ENCODE peak calls at places on chromosomes 13 and 19, in six cellular contexts. One of them, this sample, is unnamed.

GRCh38 chr19:38841180-38841766 is 8.5 kb downstream of the HNRNPL start:
- DNase-seq in HCT116: no peak
- DNase-seq in A673: no peak
- DNase-seq in GM06990: no peak
- DNase-seq in AG04450: no peak
- DNase-seq in aorta: no peak
- DNase-seq in this sample: no peak

GRCh38 chr19:16628984-16629691 is 1.1 kb upstream of the MED26 start:
- DNase-seq in aorta: no peak
- DNase-seq in GM06990: no peak
- DNase-seq in A673: peak
- DNase-seq in HCT116: no peak
- DNase-seq in AG04450: peak
- DNase-seq in this sample: peak

GRCh38 chr13:32737111-32737571 is 150.9 kb downstream of the PDS5B start:
- DNase-seq in aorta: no peak
- DNase-seq in GM06990: peak
- DNase-seq in HCT116: no peak
- DNase-seq in A673: peak
- DNase-seq in AG04450: no peak
- DNase-seq in this sample: no peak

GRCh38 chr19:33297401-33298145 is 4.8 kb downstream of the CEBPA start:
- DNase-seq in AG04450: no peak
- DNase-seq in aorta: no peak
- DNase-seq in A673: no peak
- DNase-seq in GM06990: no peak
- DNase-seq in HCT116: no peak
- DNase-seq in this sample: no peak

GRCh38 chr19:1251503-1252220 is 3.3 kb downstream of the MIDN start:
- DNase-seq in GM06990: peak
- DNase-seq in aorta: peak
- DNase-seq in AG04450: no peak
- DNase-seq in HCT116: no peak
- DNase-seq in A673: peak
- DNase-seq in this sample: no peak

GRCh38 chr13:110639935-110640334 is 24.6 kb downstream of the NAXD start:
- DNase-seq in GM06990: no peak
- DNase-seq in HCT116: no peak
- DNase-seq in AG04450: no peak
- DNase-seq in A673: no peak
- DNase-seq in aorta: no peak
- DNase-seq in this sample: no peak

GRCh38 chr19:17908244-17908643 is 24.6 kb upstream of the CCDC124 start:
- DNase-seq in aorta: no peak
- DNase-seq in A673: no peak
- DNase-seq in AG04450: no peak
- DNase-seq in HCT116: no peak
- DNase-seq in GM06990: no peak
- DNase-seq in this sample: no peak

GRCh38 chr19:15195381-15195964 is 5.3 kb downstream of the NOTCH3 start:
- DNase-seq in HCT116: no peak
- DNase-seq in aorta: peak
- DNase-seq in A673: peak
- DNase-seq in GM06990: no peak
- DNase-seq in AG04450: no peak
- DNase-seq in this sample: no peak

GRCh38 chr19:48239582-48240141 is 16.1 kb downstream of the CARD8 start:
- DNase-seq in GM06990: no peak
- DNase-seq in A673: no peak
- DNase-seq in AG04450: no peak
- DNase-seq in aorta: no peak
- DNase-seq in HCT116: no peak
- DNase-seq in this sample: no peak

GRCh38 chr13:98022210-98022609 is 68.7 kb downstream of the IPO5 start:
- DNase-seq in AG04450: peak
- DNase-seq in GM06990: no peak
- DNase-seq in A673: peak
- DNase-seq in aorta: no peak
- DNase-seq in HCT116: no peak
- DNase-seq in this sample: no peak

GRCh38 chr13:101449971-101450748 is 2.3 kb upstream of the ITGBL1 start:
- DNase-seq in A673: no peak
- DNase-seq in GM06990: no peak
- DNase-seq in HCT116: peak
- DNase-seq in aorta: no peak
- DNase-seq in AG04450: peak
- DNase-seq in this sample: no peak

GRCh38 chr19:57167385-57167784 is at the start of gene DUXA:
- DNase-seq in AG04450: no peak
- DNase-seq in GM06990: no peak
- DNase-seq in HCT116: no peak
- DNase-seq in A673: no peak
- DNase-seq in aorta: no peak
- DNase-seq in this sample: no peak

GRCh38 chr19:2254052-2254872 is 2.0 kb downstream of the JSRP1 start:
- DNase-seq in AG04450: no peak
- DNase-seq in HCT116: no peak
- DNase-seq in aorta: no peak
- DNase-seq in A673: no peak
- DNase-seq in GM06990: no peak
- DNase-seq in this sample: no peak

GRCh38 chr19:51489113-51489512 is 10.8 kb downstream of the CEACAM18 start:
- DNase-seq in aorta: no peak
- DNase-seq in AG04450: no peak
- DNase-seq in A673: no peak
- DNase-seq in GM06990: no peak
- DNase-seq in HCT116: no peak
- DNase-seq in this sample: no peak

GRCh38 chr19:17020380-17020779 is 6.2 kb downstream of the CPAMD8 start:
- DNase-seq in GM06990: no peak
- DNase-seq in HCT116: no peak
- DNase-seq in A673: no peak
- DNase-seq in aorta: no peak
- DNase-seq in AG04450: no peak
- DNase-seq in this sample: no peak

GRCh38 chr19:39411006-39411831 is 1.2 kb upstream of the PLEKHG2 start:
- DNase-seq in aorta: peak
- DNase-seq in HCT116: no peak
- DNase-seq in AG04450: no peak
- DNase-seq in A673: no peak
- DNase-seq in GM06990: peak
- DNase-seq in this sample: no peak

GRCh38 chr13:88281846-88282245 is 610.7 kb downstream of the SLITRK5 start:
- DNase-seq in A673: no peak
- DNase-seq in HCT116: no peak
- DNase-seq in GM06990: no peak
- DNase-seq in aorta: no peak
- DNase-seq in AG04450: no peak
- DNase-seq in this sample: no peak

GRCh38 chr13:100707818-100708740 is 33.5 kb upstream of the TMTC4 start:
- DNase-seq in AG04450: no peak
- DNase-seq in GM06990: no peak
- DNase-seq in aorta: no peak
- DNase-seq in A673: no peak
- DNase-seq in HCT116: no peak
- DNase-seq in this sample: no peak

GRCh38 chr13:105410602-105411001 is 1124.9 kb downstream of the EFNB2 start:
- DNase-seq in A673: peak
- DNase-seq in AG04450: no peak
- DNase-seq in HCT116: peak
- DNase-seq in GM06990: peak
- DNase-seq in aorta: peak
- DNase-seq in this sample: no peak

GRCh38 chr19:27974082-27974513 is 1238.9 kb downstream of the UQCRFS1 start:
- DNase-seq in AG04450: no peak
- DNase-seq in GM06990: peak
- DNase-seq in aorta: no peak
- DNase-seq in HCT116: no peak
- DNase-seq in A673: peak
- DNase-seq in this sample: no peak

GRCh38 chr13:96519380-96519779 is 429.5 kb downstream of the HS6ST3 start:
- DNase-seq in aorta: no peak
- DNase-seq in A673: no peak
- DNase-seq in HCT116: no peak
- DNase-seq in AG04450: no peak
- DNase-seq in GM06990: no peak
- DNase-seq in this sample: no peak

GRCh38 chr13:97243915-97244820 is 22.0 kb downstream of the MBNL2 start:
- DNase-seq in AG04450: no peak
- DNase-seq in HCT116: no peak
- DNase-seq in aorta: no peak
- DNase-seq in GM06990: no peak
- DNase-seq in A673: no peak
- DNase-seq in this sample: no peak

GRCh38 chr13:99895428-99895998 is 76.1 kb downstream of the ZIC5 start:
- DNase-seq in GM06990: no peak
- DNase-seq in AG04450: no peak
- DNase-seq in aorta: no peak
- DNase-seq in HCT116: no peak
- DNase-seq in A673: no peak
- DNase-seq in this sample: no peak

GRCh38 chr13:45700971-45701900 is 884 bp upstream of the CBY2 start:
- DNase-seq in HCT116: no peak
- DNase-seq in A673: no peak
- DNase-seq in AG04450: no peak
- DNase-seq in aorta: no peak
- DNase-seq in GM06990: peak
- DNase-seq in this sample: no peak

GRCh38 chr13:94968040-94968756 is 255.9 kb upstream of the SOX21 start:
- DNase-seq in aorta: no peak
- DNase-seq in AG04450: no peak
- DNase-seq in A673: peak
- DNase-seq in HCT116: no peak
- DNase-seq in GM06990: peak
- DNase-seq in this sample: no peak

DNA sequence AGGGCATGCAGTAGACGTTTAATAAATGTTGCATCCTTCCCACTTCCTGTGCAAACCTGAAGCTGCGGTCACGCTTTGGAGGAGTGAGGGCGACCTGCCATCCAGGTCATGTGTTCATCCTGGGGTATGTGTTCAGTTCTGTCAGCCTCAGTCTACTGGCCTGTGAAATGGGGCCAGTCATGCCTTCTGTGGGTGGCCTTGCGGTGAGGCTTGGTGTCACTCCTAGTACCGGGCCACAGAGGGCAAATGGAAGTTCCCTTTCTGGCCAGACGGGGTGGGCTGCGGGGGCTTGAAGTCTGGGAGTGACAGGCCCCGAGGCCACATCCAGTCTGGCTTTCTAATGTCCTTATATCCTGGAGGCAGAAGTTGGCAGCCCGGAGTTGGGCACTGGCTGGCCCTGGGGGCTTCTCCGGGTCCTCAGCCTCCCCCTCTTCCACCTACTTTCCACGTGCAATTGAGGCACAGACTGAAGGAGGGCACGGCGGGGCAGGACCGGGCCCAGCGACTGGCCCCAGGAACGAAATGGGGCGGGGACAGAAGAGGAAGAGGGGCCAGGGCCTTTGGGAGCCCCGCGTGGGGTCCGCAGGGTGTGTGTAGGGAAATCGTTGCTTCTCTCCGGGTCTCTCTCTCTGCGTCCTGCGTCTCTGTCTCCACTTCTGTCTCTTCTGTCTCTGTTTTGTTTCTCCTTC is 11.1 kb downstream of the PDE4A start:
- DNase-seq in HCT116: no peak
- DNase-seq in aorta: peak
- DNase-seq in A673: no peak
- DNase-seq in GM06990: peak
- DNase-seq in AG04450: no peak
- DNase-seq in this sample: no peak
- H3K4me3 ChIP-seq in HCT116: peak
- H3K4me3 ChIP-seq in aorta: peak
- H3K4me3 ChIP-seq in A673: peak
- H3K4me3 ChIP-seq in GM06990: peak
- H3K4me3 ChIP-seq in AG04450: peak
- H3K4me3 ChIP-seq in this sample: peak

GRCh38 chr13:41017744-41018582 is 1.2 kb downstream of the ELF1 start:
- DNase-seq in A673: no peak
- DNase-seq in aorta: no peak
- DNase-seq in GM06990: no peak
- DNase-seq in AG04450: no peak
- DNase-seq in HCT116: no peak
- DNase-seq in this sample: no peak
- H3K4me3 ChIP-seq in A673: no peak
- H3K4me3 ChIP-seq in aorta: no peak
- H3K4me3 ChIP-seq in GM06990: peak
- H3K4me3 ChIP-seq in AG04450: no peak
- H3K4me3 ChIP-seq in HCT116: peak
- H3K4me3 ChIP-seq in this sample: no peak

DNA sequence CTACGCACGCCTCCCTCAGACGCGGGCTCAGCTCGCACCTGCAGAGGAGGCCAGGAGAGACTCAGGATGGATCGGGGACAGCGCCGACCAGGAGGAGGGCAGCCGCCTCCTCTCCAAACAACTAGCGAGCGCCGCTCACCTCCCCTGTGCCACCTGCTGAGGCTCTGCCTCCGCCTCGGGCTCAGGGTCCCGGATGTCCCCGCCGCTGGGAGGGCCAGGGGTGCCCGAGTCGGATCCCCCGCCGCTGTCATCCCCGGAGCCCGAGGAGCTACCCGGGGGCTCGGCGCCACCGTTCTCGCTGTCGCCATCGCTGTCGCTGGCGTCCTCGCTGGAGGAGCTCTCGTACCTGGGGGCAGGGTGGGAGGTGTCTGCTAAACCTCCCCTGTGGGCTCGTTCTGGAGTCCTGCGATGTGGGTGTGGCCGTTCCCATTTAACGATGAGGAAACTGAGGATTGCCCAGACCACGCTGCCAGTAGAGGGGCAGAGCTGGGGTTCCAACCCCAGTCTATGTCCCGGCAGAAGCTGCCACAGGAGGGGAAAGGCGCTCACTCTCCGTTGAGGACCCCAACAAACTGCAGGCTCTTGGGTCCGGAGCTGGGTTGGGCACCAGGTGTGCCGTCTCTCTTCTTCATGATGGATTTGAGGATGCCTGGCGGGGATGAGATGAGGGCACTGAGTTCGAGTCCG is 9.1 kb downstream of the KANK3 start:
- DNase-seq in AG04450: no peak
- DNase-seq in aorta: no peak
- DNase-seq in A673: no peak
- DNase-seq in HCT116: no peak
- DNase-seq in GM06990: no peak
- DNase-seq in this sample: no peak
- H3K4me3 ChIP-seq in AG04450: no peak
- H3K4me3 ChIP-seq in aorta: no peak
- H3K4me3 ChIP-seq in A673: peak
- H3K4me3 ChIP-seq in HCT116: peak
- H3K4me3 ChIP-seq in GM06990: no peak
- H3K4me3 ChIP-seq in this sample: peak

DNA sequence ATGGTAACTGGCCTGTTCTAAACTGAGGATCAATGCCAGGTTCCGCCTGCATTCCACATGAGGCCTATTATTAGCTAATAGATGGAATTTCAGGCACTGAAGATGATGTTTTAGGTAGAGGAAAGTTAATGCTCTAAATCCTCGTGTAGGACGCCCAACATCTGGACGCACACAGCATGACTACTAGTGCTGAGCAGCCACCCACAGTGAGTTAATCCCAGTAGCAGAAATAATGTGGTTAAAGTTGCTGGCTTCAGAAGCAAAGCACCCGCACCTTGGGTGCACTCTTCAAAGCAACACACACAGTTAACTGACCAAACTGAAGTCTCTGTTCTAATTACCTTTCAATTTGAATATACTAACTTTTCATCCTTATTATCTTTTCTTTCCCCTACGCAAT is 150.6 kb downstream of the DIAPH3 start:
- DNase-seq in A673: peak
- DNase-seq in AG04450: no peak
- DNase-seq in GM06990: no peak
- DNase-seq in aorta: no peak
- DNase-seq in HCT116: no peak
- DNase-seq in this sample: no peak
- H3K4me3 ChIP-seq in A673: no peak
- H3K4me3 ChIP-seq in AG04450: no peak
- H3K4me3 ChIP-seq in GM06990: no peak
- H3K4me3 ChIP-seq in aorta: no peak
- H3K4me3 ChIP-seq in HCT116: no peak
- H3K4me3 ChIP-seq in this sample: no peak